ENCODE peak calls at places on chromosomes 16 and 17, in six cellular contexts. One of them, this sample, is unnamed.

GRCh38 chr17:71084219-71084618 is 914.9 kb downstream of the KCNJ2 start:
- DNase-seq in SK-N-SH: peak; percentile 28
- DNase-seq in A549: peak; percentile 20
- DNase-seq in transverse colon: peak; percentile 46
- DNase-seq in K562: peak; percentile 13
- DNase-seq in GM12878: no peak
- DNase-seq in this sample: peak; percentile 42

GRCh38 chr17:73228748-73229236 is 32.9 kb downstream of the CPSF4L start:
- DNase-seq in transverse colon: peak; percentile 66
- DNase-seq in GM12878: no peak
- DNase-seq in K562: peak; percentile 88
- DNase-seq in SK-N-SH: no peak
- DNase-seq in A549: peak; percentile 86
- DNase-seq in this sample: peak; percentile 77

GRCh38 chr17:3006801-3007200 is 56.6 kb downstream of the OR1D5 start:
- DNase-seq in SK-N-SH: no peak
- DNase-seq in transverse colon: no peak
- DNase-seq in K562: no peak
- DNase-seq in A549: no peak
- DNase-seq in GM12878: no peak
- DNase-seq in this sample: no peak

GRCh38 chr16:13436641-13437423 is 483.1 kb upstream of the ERCC4 start:
- DNase-seq in K562: peak; percentile 6
- DNase-seq in A549: no peak
- DNase-seq in GM12878: peak; percentile 86
- DNase-seq in transverse colon: no peak
- DNase-seq in SK-N-SH: no peak
- DNase-seq in this sample: no peak

GRCh38 chr17:21678451-21679081 is 13.8 kb upstream of the KCNJ18 start:
- DNase-seq in GM12878: no peak
- DNase-seq in transverse colon: no peak
- DNase-seq in SK-N-SH: peak; percentile 67
- DNase-seq in A549: no peak
- DNase-seq in K562: peak; percentile 73
- DNase-seq in this sample: no peak

GRCh38 chr17:30116345-30116660 is 313 bp upstream of the NSRP1 start:
- DNase-seq in SK-N-SH: no peak
- DNase-seq in K562: no peak
- DNase-seq in GM12878: no peak
- DNase-seq in transverse colon: no peak
- DNase-seq in A549: peak; percentile 38
- DNase-seq in this sample: no peak

GRCh38 chr16:38941-39892 is 14.2 kb downstream of the POLR3K start:
- DNase-seq in A549: no peak
- DNase-seq in GM12878: peak; percentile 79
- DNase-seq in K562: no peak
- DNase-seq in transverse colon: peak; percentile 77
- DNase-seq in SK-N-SH: no peak
- DNase-seq in this sample: peak; percentile 73

GRCh38 chr17:79803421-79803996 is 6.6 kb upstream of the CBX8 start:
- DNase-seq in transverse colon: no peak
- DNase-seq in GM12878: no peak
- DNase-seq in K562: no peak
- DNase-seq in A549: no peak
- DNase-seq in SK-N-SH: no peak
- DNase-seq in this sample: no peak

GRCh38 chr17:44547625-44548297 is 9.5 kb upstream of the FZD2 start:
- DNase-seq in SK-N-SH: no peak
- DNase-seq in A549: no peak
- DNase-seq in K562: no peak
- DNase-seq in transverse colon: peak; percentile 20
- DNase-seq in GM12878: no peak
- DNase-seq in this sample: no peak

GRCh38 chr17:21285164-21286065 is 904 bp downstream of the MAP2K3 start:
- DNase-seq in A549: no peak
- DNase-seq in SK-N-SH: peak; percentile 33
- DNase-seq in K562: peak; percentile 20
- DNase-seq in transverse colon: peak; percentile 51
- DNase-seq in GM12878: no peak
- DNase-seq in this sample: peak; percentile 61

GRCh38 chr16:72457243-72457925 is 285.4 kb upstream of the PMFBP1 start:
- DNase-seq in K562: no peak
- DNase-seq in A549: no peak
- DNase-seq in transverse colon: no peak
- DNase-seq in SK-N-SH: no peak
- DNase-seq in GM12878: no peak
- DNase-seq in this sample: no peak

GRCh38 chr17:7560172-7561027 is 1.3 kb upstream of the SENP3 start:
- DNase-seq in A549: peak; percentile 85
- DNase-seq in SK-N-SH: peak; percentile 67
- DNase-seq in K562: peak; percentile 75
- DNase-seq in transverse colon: peak; percentile 87
- DNase-seq in GM12878: no peak
- DNase-seq in this sample: peak; percentile 81

GRCh38 chr16:3098459-3099394 is at the start of gene ZSCAN10:
- DNase-seq in K562: no peak
- DNase-seq in transverse colon: no peak
- DNase-seq in GM12878: no peak
- DNase-seq in A549: no peak
- DNase-seq in SK-N-SH: no peak
- DNase-seq in this sample: no peak

GRCh38 chr17:40548982-40549680 is 16.1 kb downstream of the CCR7 start:
- DNase-seq in SK-N-SH: peak; percentile 47
- DNase-seq in GM12878: no peak
- DNase-seq in A549: peak; percentile 82
- DNase-seq in K562: no peak
- DNase-seq in transverse colon: peak; percentile 40
- DNase-seq in this sample: peak; percentile 50

GRCh38 chr17:2595736-2596135 is 2.3 kb downstream of the PAFAH1B1 start:
- DNase-seq in A549: no peak
- DNase-seq in GM12878: no peak
- DNase-seq in transverse colon: no peak
- DNase-seq in K562: no peak
- DNase-seq in SK-N-SH: no peak
- DNase-seq in this sample: no peak

GRCh38 chr17:1783834-1784611 is 22.2 kb downstream of the SERPINF1 start:
- DNase-seq in transverse colon: peak; percentile 74
- DNase-seq in SK-N-SH: peak; percentile 78
- DNase-seq in GM12878: no peak
- DNase-seq in A549: peak; percentile 77
- DNase-seq in K562: peak; percentile 48
- DNase-seq in this sample: peak; percentile 63

GRCh38 chr16:11613381-11614303 is 26.9 kb upstream of the LITAF start:
- DNase-seq in SK-N-SH: no peak
- DNase-seq in GM12878: no peak
- DNase-seq in K562: peak; percentile 74
- DNase-seq in transverse colon: peak; percentile 85
- DNase-seq in A549: no peak
- DNase-seq in this sample: peak; percentile 69

GRCh38 chr16:8590161-8590688 is at the start of gene TMEM114:
- DNase-seq in A549: no peak
- DNase-seq in transverse colon: no peak
- DNase-seq in SK-N-SH: peak; percentile 71
- DNase-seq in GM12878: no peak
- DNase-seq in K562: no peak
- DNase-seq in this sample: no peak

GRCh38 chr17:39674702-39675389 is 6.6 kb downstream of the PNMT start:
- DNase-seq in transverse colon: peak; percentile 70
- DNase-seq in GM12878: no peak
- DNase-seq in K562: peak; percentile 71
- DNase-seq in SK-N-SH: no peak
- DNase-seq in A549: no peak
- DNase-seq in this sample: peak; percentile 57

GRCh38 chr16:841455-842060 is 41.0 kb upstream of the GNG13 start:
- DNase-seq in A549: no peak
- DNase-seq in SK-N-SH: no peak
- DNase-seq in K562: no peak
- DNase-seq in transverse colon: no peak
- DNase-seq in GM12878: no peak
- DNase-seq in this sample: no peak

GRCh38 chr16:12182202-12182601 is 205.7 kb downstream of the SNX29 start:
- DNase-seq in SK-N-SH: no peak
- DNase-seq in GM12878: no peak
- DNase-seq in A549: no peak
- DNase-seq in K562: no peak
- DNase-seq in transverse colon: no peak
- DNase-seq in this sample: no peak

GRCh38 chr16:54397190-54397835 is 110.7 kb upstream of the IRX3 start:
- DNase-seq in K562: no peak
- DNase-seq in SK-N-SH: no peak
- DNase-seq in GM12878: no peak
- DNase-seq in A549: no peak
- DNase-seq in transverse colon: no peak
- DNase-seq in this sample: no peak

GRCh38 chr17:16417896-16418683 is 2.7 kb downstream of the TRPV2 start:
- DNase-seq in SK-N-SH: no peak
- DNase-seq in GM12878: no peak
- DNase-seq in K562: no peak
- DNase-seq in A549: no peak
- DNase-seq in transverse colon: no peak
- DNase-seq in this sample: no peak

GRCh38 chr17:16419929-16420271 is 4.5 kb downstream of the TRPV2 start:
- DNase-seq in K562: peak; percentile 59
- DNase-seq in GM12878: no peak
- DNase-seq in transverse colon: no peak
- DNase-seq in A549: no peak
- DNase-seq in SK-N-SH: no peak
- DNase-seq in this sample: no peak

GRCh38 chr17:16419074-16419928 is 3.9 kb downstream of the TRPV2 start:
- DNase-seq in transverse colon: no peak
- DNase-seq in A549: peak; percentile 84
- DNase-seq in GM12878: peak; percentile 59
- DNase-seq in K562: peak; percentile 80
- DNase-seq in SK-N-SH: peak; percentile 78
- DNase-seq in this sample: no peak

GRCh38 chr17:16417399-16417798 is 2.0 kb downstream of the TRPV2 start:
- DNase-seq in K562: no peak
- DNase-seq in transverse colon: no peak
- DNase-seq in GM12878: no peak
- DNase-seq in A549: no peak
- DNase-seq in SK-N-SH: no peak
- DNase-seq in this sample: no peak

GRCh38 chr17:16418684-16419066 is 3.3 kb downstream of the TRPV2 start:
- DNase-seq in transverse colon: no peak
- DNase-seq in K562: no peak
- DNase-seq in GM12878: no peak
- DNase-seq in A549: no peak
- DNase-seq in SK-N-SH: no peak
- DNase-seq in this sample: no peak
- H3K4me3 ChIP-seq in transverse colon: no peak overlapping the region
- H3K4me3 ChIP-seq in K562: no peak overlapping the region
- H3K4me3 ChIP-seq in GM12878: peak overlapping the region; percentile 95
- H3K4me3 ChIP-seq in A549: no peak overlapping the region
- H3K4me3 ChIP-seq in SK-N-SH: no peak overlapping the region
- H3K4me3 ChIP-seq in this sample: no peak overlapping the region

GRCh38 chr17:65463242-65463641 is 98.2 kb downstream of the AXIN2 start:
- DNase-seq in A549: no peak
- DNase-seq in GM12878: no peak
- DNase-seq in K562: no peak
- DNase-seq in SK-N-SH: no peak
- DNase-seq in transverse colon: no peak
- DNase-seq in this sample: peak; percentile 26
- TF ChIP-seq EP300 in A549: no peak
- TF ChIP-seq EP300 in GM12878: no peak
- TF ChIP-seq EP300 in K562: no peak
- TF ChIP-seq EP300 in SK-N-SH: no peak
- TF ChIP-seq EP300 in transverse colon: no peak
- TF ChIP-seq EP300 in this sample: peak; percentile 69

GRCh38 chr17:60311936-60312335 is 80.0 kb downstream of the USP32 start:
- DNase-seq in GM12878: no peak
- DNase-seq in K562: no peak
- DNase-seq in A549: no peak
- DNase-seq in SK-N-SH: no peak
- DNase-seq in transverse colon: no peak
- DNase-seq in this sample: no peak

GRCh38 chr17:60311186-60311585 is 80.7 kb downstream of the USP32 start:
- DNase-seq in transverse colon: no peak
- DNase-seq in A549: no peak
- DNase-seq in SK-N-SH: no peak
- DNase-seq in GM12878: no peak
- DNase-seq in K562: no peak
- DNase-seq in this sample: no peak

GRCh38 chr17:60314423-60314822 is 77.5 kb downstream of the USP32 start:
- DNase-seq in GM12878: peak; percentile 28
- DNase-seq in SK-N-SH: no peak
- DNase-seq in transverse colon: no peak
- DNase-seq in K562: no peak
- DNase-seq in A549: no peak
- DNase-seq in this sample: no peak

GRCh38 chr17:60318830-60319229 is 73.1 kb downstream of the USP32 start:
- DNase-seq in SK-N-SH: no peak
- DNase-seq in A549: no peak
- DNase-seq in GM12878: no peak
- DNase-seq in transverse colon: no peak
- DNase-seq in K562: no peak
- DNase-seq in this sample: no peak

DNA sequence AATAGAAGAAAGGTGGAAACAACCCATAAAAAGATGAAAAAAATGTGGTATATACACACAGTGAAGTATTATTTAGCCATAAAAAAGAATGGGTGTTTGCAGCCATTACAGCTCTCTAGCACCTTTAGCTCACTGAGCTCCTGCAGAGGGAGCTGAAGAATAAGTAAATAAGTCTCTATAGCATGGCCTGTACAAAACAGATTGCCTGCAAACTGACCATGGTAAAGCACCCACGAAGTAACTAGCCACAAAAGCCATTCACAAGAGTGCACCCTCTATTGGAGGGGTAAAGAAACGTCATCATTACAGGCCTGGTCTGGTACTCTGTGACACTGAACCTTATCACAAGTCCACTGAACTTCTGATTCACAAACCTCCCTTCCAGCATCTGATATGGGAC is 76.3 kb downstream of the USP32 start:
- DNase-seq in A549: no peak
- DNase-seq in transverse colon: no peak
- DNase-seq in GM12878: no peak
- DNase-seq in SK-N-SH: no peak
- DNase-seq in K562: peak; percentile 63
- DNase-seq in this sample: no peak
- TF ChIP-seq CTCF in A549: peak; percentile 25
- TF ChIP-seq CTCF in transverse colon: no peak
- TF ChIP-seq CTCF in GM12878: no peak
- TF ChIP-seq CTCF in SK-N-SH: peak; percentile 31
- TF ChIP-seq CTCF in K562: peak; percentile 47
- TF ChIP-seq CTCF in this sample: no peak

GRCh38 chr16:86722970-86723369 is 144.6 kb downstream of the FOXL1 start:
- DNase-seq in transverse colon: no peak
- DNase-seq in GM12878: no peak
- DNase-seq in K562: no peak
- DNase-seq in SK-N-SH: no peak
- DNase-seq in A549: no peak
- DNase-seq in this sample: no peak
- H3K4me3 ChIP-seq in transverse colon: no peak overlapping the region
- H3K4me3 ChIP-seq in GM12878: no peak overlapping the region
- H3K4me3 ChIP-seq in K562: no peak overlapping the region
- H3K4me3 ChIP-seq in SK-N-SH: no peak overlapping the region
- H3K4me3 ChIP-seq in A549: no peak overlapping the region
- H3K4me3 ChIP-seq in this sample: no peak overlapping the region

This sample was measured in stomach.